ENCODE peak calls at places on chromosomes 2 and 18, in five cellular contexts. D, H, L, W and G are unnamed samples.

GRCh38 chr2:61959381-61960293 is 54.2 kb downstream of the COMMD1 start:
- DNase-seq in D (no peak), W (no peak), L (no peak), H (no peak), G (no peak)

GRCh38 chr2:71154798-71155197 is 24.4 kb downstream of the MPHOSPH10 start:
- DNase-seq in H (peak; percentile 3), W (no peak), L (no peak), D (no peak), G (no peak)

GRCh38 chr2:196821195-196821594 is 12.0 kb upstream of the C2orf66 start:
- DNase-seq in L (no peak), H (no peak), W (no peak), D (no peak), G (no peak)

GRCh38 chr2:121766624-121767023 is 11.2 kb downstream of the TSN start:
- DNase-seq in H (no peak), D (no peak), W (no peak), L (no peak), G (no peak)

GRCh38 chr18:36993068-36993467 is 164.1 kb downstream of the KIAA1328 start:
- DNase-seq in H (no peak), D (no peak), L (no peak), W (no peak), G (no peak)

GRCh38 chr2:184920451-184920965 is 322.2 kb downstream of the ZNF804A start:
- DNase-seq in H (no peak), L (no peak), D (no peak), W (no peak), G (no peak)

GRCh38 chr2:200376422-200377142 is 70.1 kb downstream of the SPATS2L start:
- DNase-seq in H (peak; percentile 50), L (peak; percentile 22), D (no peak), W (no peak), G (no peak)

GRCh38 chr2:203584784-203585183 is 49.7 kb upstream of the RAPH1 start:
- DNase-seq in W (no peak), D (no peak), L (no peak), H (no peak), G (no peak)

GRCh38 chr2:225002039-225002655 is 40.1 kb downstream of the DOCK10 start:
- DNase-seq in D (no peak), W (no peak), L (peak; percentile 67), H (peak; percentile 74), G (no peak)

GRCh38 chr18:24657461-24657860 is 197.0 kb downstream of the HRH4 start:
- DNase-seq in H (no peak), D (no peak), L (no peak), W (peak; percentile 18), G (peak; percentile 34)

GRCh38 chr2:144389151-144389929 is 130.6 kb downstream of the ZEB2 start:
- DNase-seq in H (no peak), D (no peak), W (no peak), L (no peak), G (peak; percentile 26)

GRCh38 chr18:62334110-62334509 is 9.0 kb downstream of the TNFRSF11A start:
- DNase-seq in W (no peak), H (no peak), D (no peak), L (no peak), G (no peak)

GRCh38 chr18:44638811-44639210 is 41.9 kb upstream of the SETBP1 start:
- DNase-seq in W (no peak), D (no peak), L (no peak), H (no peak), G (no peak)

GRCh38 chr2:239346676-239347075 is 54.1 kb downstream of the HDAC4 start:
- DNase-seq in H (no peak), W (no peak), D (no peak), L (no peak), G (no peak)

GRCh38 chr2:104853401-104853925 is 452 bp upstream of the POU3F3 start:
- DNase-seq in W (no peak), D (no peak), L (no peak), H (no peak), G (peak; percentile 67)

GRCh38 chr2:165794520-165794882 is 454 bp upstream of the GALNT3 start:
- DNase-seq in L (peak; percentile 56), H (peak; percentile 62), W (peak; percentile 8), D (peak; percentile 64), G (peak; percentile 53)

GRCh38 chr2:191866675-191867506 is 20.0 kb upstream of the CAVIN2 start:
- DNase-seq in H (no peak), W (no peak), D (no peak), L (no peak), G (no peak)

GRCh38 chr18:71666481-71666880 is 877.7 kb downstream of the CBLN2 start:
- DNase-seq in D (no peak), H (no peak), L (no peak), W (no peak), G (no peak)
- H3K9me3 ChIP-seq in D (no peaks in the 10 kb centered on the region), H (no peaks in the 10 kb centered on the region), L (no peaks in the 10 kb centered on the region), W (peaks cover 11% of the 10 kb centered on the region), G (no peaks in the 10 kb centered on the region)

DNA sequence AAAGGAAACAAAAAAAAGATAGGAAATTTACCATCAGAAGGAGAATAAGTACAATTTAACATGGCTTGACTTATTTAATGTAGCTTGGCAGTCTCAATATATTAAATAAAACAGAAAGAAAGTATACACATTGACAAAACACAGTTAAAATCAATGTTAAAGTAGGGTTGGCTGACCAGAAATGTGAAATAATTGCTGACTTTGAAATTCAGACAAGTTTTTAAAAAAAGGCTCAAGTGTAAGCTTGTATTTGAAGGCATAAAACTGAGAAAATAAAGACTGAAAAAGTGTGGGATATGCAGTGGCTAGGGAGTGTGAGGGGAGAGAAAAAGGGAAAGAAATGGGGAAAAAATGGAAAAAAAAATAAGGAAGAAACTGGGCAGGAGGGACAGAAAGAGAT is 665.8 kb downstream of the LRP1B start:
- DNase-seq in D (no peak), L (no peak), H (no peak), W (no peak), G (no peak)
- H3K9me3 ChIP-seq in D (no peaks in the 10 kb centered on the region), L (no peaks in the 10 kb centered on the region), H (no peaks in the 10 kb centered on the region), W (no peaks in the 10 kb centered on the region), G (no peaks in the 10 kb centered on the region)

GRCh38 chr2:228841877-228842276 is 429.2 kb downstream of the PID1 start:
- DNase-seq in D (no peak), H (no peak), W (no peak), L (no peak), G (no peak)

GRCh38 chr2:228847684-228848083 is 423.4 kb downstream of the PID1 start:
- DNase-seq in H (no peak), D (no peak), L (no peak), W (no peak), G (no peak)

GRCh38 chr2:228846161-228846560 is 424.9 kb downstream of the PID1 start:
- DNase-seq in W (no peak), H (no peak), D (no peak), L (no peak), G (no peak)

GRCh38 chr2:228848638-228849037 is 422.4 kb downstream of the PID1 start:
- DNase-seq in L (no peak), D (no peak), H (no peak), W (no peak), G (no peak)

GRCh38 chr2:228845162-228845910 is 425.8 kb downstream of the PID1 start:
- DNase-seq in L (no peak), W (no peak), H (no peak), D (no peak), G (no peak)
- H3K9me3 ChIP-seq in L (no peaks in the 10 kb centered on the region), W (no peaks in the 10 kb centered on the region), H (no peaks in the 10 kb centered on the region), D (no peaks in the 10 kb centered on the region), G (no peaks in the 10 kb centered on the region)

GRCh38 chr2:569681-570080 is 107.5 kb downstream of the TMEM18 start:
- DNase-seq in D (no peak), W (no peak), L (no peak), H (no peak), G (no peak)
- H3K9me3 ChIP-seq in D (no peaks in the 10 kb centered on the region), W (peaks cover 12% of the 10 kb centered on the region), L (no peaks in the 10 kb centered on the region), H (no peaks in the 10 kb centered on the region), G (no peaks in the 10 kb centered on the region)

GRCh38 chr2:207046642-207047213 is 107.4 kb downstream of the CPO start:
- DNase-seq in D (no peak), L (peak; percentile 16), W (no peak), H (peak; percentile 45), G (no peak)
- H3K9me3 ChIP-seq in D (no peaks in the 10 kb centered on the region), L (no peaks in the 10 kb centered on the region), W (no peaks in the 10 kb centered on the region), H (no peaks in the 10 kb centered on the region), G (no peaks in the 10 kb centered on the region)

GRCh38 chr2:148257276-148257675 is 236.4 kb downstream of the MBD5 start:
- DNase-seq in W (no peak), D (no peak), L (no peak), H (no peak), G (no peak)

GRCh38 chr2:148252646-148253045 is 231.8 kb downstream of the MBD5 start:
- DNase-seq in H (no peak), D (no peak), W (no peak), L (no peak), G (no peak)

GRCh38 chr2:148253716-148254115 is 232.8 kb downstream of the MBD5 start:
- DNase-seq in H (peak; percentile 4), W (no peak), D (no peak), L (no peak), G (no peak)

GRCh38 chr2:148255929-148256328 is 235.0 kb downstream of the MBD5 start:
- DNase-seq in W (no peak), D (peak; percentile 91), H (no peak), L (no peak), G (no peak)

GRCh38 chr2:148251993-148252392 is 231.1 kb downstream of the MBD5 start:
- DNase-seq in H (no peak), D (no peak), W (no peak), L (no peak), G (no peak)
- H3K9me3 ChIP-seq in H (peaks cover 25% of the 10 kb centered on the region), D (no peaks in the 10 kb centered on the region), W (peaks cover 14% of the 10 kb centered on the region), L (peaks cover 8% of the 10 kb centered on the region), G (no peaks in the 10 kb centered on the region)

GRCh38 chr2:173326806-173327205 is 27.9 kb upstream of the CDCA7 start:
- DNase-seq in L (no peak), H (no peak), W (no peak), D (no peak), G (no peak)
- H3K9me3 ChIP-seq in L (peaks cover 3% of the 10 kb centered on the region), H (no peaks in the 10 kb centered on the region), W (peaks cover 62% of the 10 kb centered on the region), D (no peaks in the 10 kb centered on the region), G (no peaks in the 10 kb centered on the region)